ENCODE peak calls at places on chromosomes 3 and 15, in seven cellular contexts. One of them, this sample, is unnamed.

GRCh38 chr3:54988302-54989022 is 60.6 kb upstream of the LRTM1 start:
- DNase-seq in anterior cingulate cortex: no peak
- DNase-seq in OCI-LY7: no peak
- DNase-seq in iPS-NIHi11: no peak
- DNase-seq in EL: peak
- DNase-seq in GM23248: peak
- DNase-seq in left ventricle myocardium superior: no peak
- DNase-seq in this sample: no peak

GRCh38 chr3:111864821-111865656 is 6.0 kb downstream of the PHLDB2 start:
- DNase-seq in anterior cingulate cortex: no peak
- DNase-seq in OCI-LY7: no peak
- DNase-seq in iPS-NIHi11: no peak
- DNase-seq in EL: peak
- DNase-seq in GM23248: peak
- DNase-seq in left ventricle myocardium superior: no peak
- DNase-seq in this sample: no peak

GRCh38 chr15:66997212-66997611 is 68.2 kb upstream of the SMAD3 start:
- DNase-seq in anterior cingulate cortex: no peak
- DNase-seq in OCI-LY7: no peak
- DNase-seq in iPS-NIHi11: no peak
- DNase-seq in EL: peak
- DNase-seq in GM23248: peak
- DNase-seq in left ventricle myocardium superior: no peak
- DNase-seq in this sample: no peak

GRCh38 chr15:63389902-63390301 is 8.3 kb upstream of the CA12 start:
- DNase-seq in anterior cingulate cortex: no peak
- DNase-seq in OCI-LY7: peak
- DNase-seq in iPS-NIHi11: peak
- DNase-seq in EL: no peak
- DNase-seq in GM23248: no peak
- DNase-seq in left ventricle myocardium superior: peak
- DNase-seq in this sample: no peak

GRCh38 chr15:32802296-32802936 is 84.6 kb downstream of the GREM1 start:
- DNase-seq in anterior cingulate cortex: no peak
- DNase-seq in OCI-LY7: no peak
- DNase-seq in iPS-NIHi11: no peak
- DNase-seq in EL: peak
- DNase-seq in GM23248: peak
- DNase-seq in left ventricle myocardium superior: no peak
- DNase-seq in this sample: peak

GRCh38 chr3:177810162-177810623 is 612.9 kb upstream of the TBL1XR1 start:
- DNase-seq in anterior cingulate cortex: no peak
- DNase-seq in OCI-LY7: no peak
- DNase-seq in iPS-NIHi11: no peak
- DNase-seq in EL: peak
- DNase-seq in GM23248: peak
- DNase-seq in left ventricle myocardium superior: no peak
- DNase-seq in this sample: no peak

GRCh38 chr15:74843891-74844299 is 939 bp upstream of the ULK3 start:
- DNase-seq in anterior cingulate cortex: no peak
- DNase-seq in OCI-LY7: no peak
- DNase-seq in iPS-NIHi11: no peak
- DNase-seq in EL: no peak
- DNase-seq in GM23248: no peak
- DNase-seq in left ventricle myocardium superior: no peak
- DNase-seq in this sample: peak

GRCh38 chr3:36147934-36148333 is 232.4 kb upstream of the STAC start:
- DNase-seq in anterior cingulate cortex: no peak
- DNase-seq in OCI-LY7: no peak
- DNase-seq in iPS-NIHi11: no peak
- DNase-seq in EL: no peak
- DNase-seq in GM23248: no peak
- DNase-seq in left ventricle myocardium superior: no peak
- DNase-seq in this sample: no peak

GRCh38 chr3:159928692-159929091 is 59.9 kb upstream of the IL12A start:
- DNase-seq in anterior cingulate cortex: no peak
- DNase-seq in OCI-LY7: no peak
- DNase-seq in iPS-NIHi11: peak
- DNase-seq in EL: peak
- DNase-seq in GM23248: peak
- DNase-seq in left ventricle myocardium superior: no peak
- DNase-seq in this sample: no peak

GRCh38 chr3:45896069-45896468 is 9.7 kb downstream of the CCR9 start:
- DNase-seq in anterior cingulate cortex: no peak
- DNase-seq in OCI-LY7: no peak
- DNase-seq in iPS-NIHi11: no peak
- DNase-seq in EL: no peak
- DNase-seq in GM23248: no peak
- DNase-seq in left ventricle myocardium superior: no peak
- DNase-seq in this sample: no peak